ENCODE peak calls at places on chromosomes 3 and 15, in seven cellular contexts. One of them, this sample, is unnamed.

GRCh38 chr3:144221771-144222170 is 250.1 kb downstream of the DIPK2A start:
- DNase-seq in left ventricle myocardium inferior: no peak
- DNase-seq in brain microvascular endothelial cell: no peak
- DNase-seq in left lung: no peak
- DNase-seq in PC-9: no peak
- DNase-seq in stomach: no peak
- DNase-seq in Peyer's patch: no peak
- DNase-seq in this sample: no peak

GRCh38 chr15:25684521-25685215 is 178.5 kb downstream of the ATP10A start:
- DNase-seq in brain microvascular endothelial cell: peak
- DNase-seq in stomach: no peak
- DNase-seq in left ventricle myocardium inferior: no peak
- DNase-seq in left lung: peak
- DNase-seq in Peyer's patch: peak
- DNase-seq in PC-9: no peak
- DNase-seq in this sample: peak

GRCh38 chr3:25508901-25509300 is 80.8 kb downstream of the RARB start:
- DNase-seq in left lung: no peak
- DNase-seq in left ventricle myocardium inferior: no peak
- DNase-seq in brain microvascular endothelial cell: peak
- DNase-seq in PC-9: no peak
- DNase-seq in stomach: no peak
- DNase-seq in Peyer's patch: no peak
- DNase-seq in this sample: peak

GRCh38 chr15:75672646-75673425 is 25.1 kb downstream of the SNX33 start:
- DNase-seq in PC-9: peak
- DNase-seq in left lung: no peak
- DNase-seq in brain microvascular endothelial cell: peak
- DNase-seq in left ventricle myocardium inferior: peak
- DNase-seq in Peyer's patch: no peak
- DNase-seq in stomach: peak
- DNase-seq in this sample: peak

GRCh38 chr15:84625125-84625524 is 24.3 kb downstream of the ZSCAN2 start:
- DNase-seq in brain microvascular endothelial cell: no peak
- DNase-seq in left lung: no peak
- DNase-seq in left ventricle myocardium inferior: no peak
- DNase-seq in PC-9: no peak
- DNase-seq in stomach: no peak
- DNase-seq in Peyer's patch: no peak
- DNase-seq in this sample: no peak

GRCh38 chr15:101201411-101202174 is 50.3 kb downstream of the CHSY1 start:
- DNase-seq in brain microvascular endothelial cell: peak
- DNase-seq in left ventricle myocardium inferior: peak
- DNase-seq in stomach: peak
- DNase-seq in left lung: peak
- DNase-seq in Peyer's patch: peak
- DNase-seq in PC-9: peak
- DNase-seq in this sample: peak

GRCh38 chr3:40211579-40211978 is 97.9 kb upstream of the EIF1B start:
- DNase-seq in left lung: no peak
- DNase-seq in Peyer's patch: no peak
- DNase-seq in left ventricle myocardium inferior: no peak
- DNase-seq in PC-9: peak
- DNase-seq in brain microvascular endothelial cell: peak
- DNase-seq in stomach: no peak
- DNase-seq in this sample: peak

GRCh38 chr3:79598594-79598993 is 169.2 kb downstream of the ROBO1 start:
- DNase-seq in Peyer's patch: no peak
- DNase-seq in left ventricle myocardium inferior: no peak
- DNase-seq in PC-9: no peak
- DNase-seq in left lung: no peak
- DNase-seq in stomach: no peak
- DNase-seq in brain microvascular endothelial cell: peak
- DNase-seq in this sample: no peak

GRCh38 chr3:38987456-38987855 is 64.3 kb downstream of the SCN11A start:
- DNase-seq in brain microvascular endothelial cell: no peak
- DNase-seq in PC-9: no peak
- DNase-seq in Peyer's patch: no peak
- DNase-seq in left ventricle myocardium inferior: no peak
- DNase-seq in stomach: no peak
- DNase-seq in left lung: no peak
- DNase-seq in this sample: no peak

GRCh38 chr15:41809121-41809520 is 18.8 kb upstream of the JMJD7 start:
- DNase-seq in stomach: no peak
- DNase-seq in PC-9: no peak
- DNase-seq in left lung: no peak
- DNase-seq in brain microvascular endothelial cell: no peak
- DNase-seq in Peyer's patch: no peak
- DNase-seq in left ventricle myocardium inferior: no peak
- DNase-seq in this sample: no peak

GRCh38 chr3:195828762-195829161 is 17.0 kb upstream of the MUC4 start:
- DNase-seq in left lung: no peak
- DNase-seq in left ventricle myocardium inferior: no peak
- DNase-seq in Peyer's patch: no peak
- DNase-seq in PC-9: no peak
- DNase-seq in stomach: no peak
- DNase-seq in brain microvascular endothelial cell: no peak
- DNase-seq in this sample: no peak

GRCh38 chr3:9615003-9615628 is 34.2 kb upstream of the MTMR14 start:
- DNase-seq in left ventricle myocardium inferior: no peak
- DNase-seq in PC-9: no peak
- DNase-seq in Peyer's patch: no peak
- DNase-seq in left lung: no peak
- DNase-seq in brain microvascular endothelial cell: no peak
- DNase-seq in stomach: peak
- DNase-seq in this sample: no peak

GRCh38 chr3:85539232-85539631 is 580.4 kb downstream of the CADM2 start:
- DNase-seq in left ventricle myocardium inferior: no peak
- DNase-seq in brain microvascular endothelial cell: no peak
- DNase-seq in Peyer's patch: no peak
- DNase-seq in PC-9: no peak
- DNase-seq in stomach: no peak
- DNase-seq in left lung: no peak
- DNase-seq in this sample: no peak

GRCh38 chr15:71133734-71134464 is 18.6 kb downstream of the THSD4 start:
- DNase-seq in PC-9: no peak
- DNase-seq in left lung: no peak
- DNase-seq in stomach: no peak
- DNase-seq in Peyer's patch: no peak
- DNase-seq in brain microvascular endothelial cell: no peak
- DNase-seq in left ventricle myocardium inferior: peak
- DNase-seq in this sample: no peak

GRCh38 chr3:22862111-22862510 is 341.0 kb upstream of the UBE2E2 start:
- DNase-seq in stomach: no peak
- DNase-seq in left lung: no peak
- DNase-seq in Peyer's patch: no peak
- DNase-seq in PC-9: no peak
- DNase-seq in left ventricle myocardium inferior: no peak
- DNase-seq in brain microvascular endothelial cell: no peak
- DNase-seq in this sample: no peak

GRCh38 chr3:33426068-33426467 is 14.1 kb downstream of the UBP1 start:
- DNase-seq in Peyer's patch: no peak
- DNase-seq in left ventricle myocardium inferior: no peak
- DNase-seq in left lung: no peak
- DNase-seq in stomach: no peak
- DNase-seq in brain microvascular endothelial cell: no peak
- DNase-seq in PC-9: no peak
- DNase-seq in this sample: no peak

GRCh38 chr3:169137943-169138342 is 525.6 kb downstream of the MECOM start:
- DNase-seq in left ventricle myocardium inferior: no peak
- DNase-seq in stomach: no peak
- DNase-seq in brain microvascular endothelial cell: no peak
- DNase-seq in PC-9: no peak
- DNase-seq in left lung: no peak
- DNase-seq in Peyer's patch: no peak
- DNase-seq in this sample: peak

GRCh38 chr15:70195808-70196304 is 98.1 kb upstream of the TLE3 start:
- DNase-seq in PC-9: peak
- DNase-seq in left ventricle myocardium inferior: peak
- DNase-seq in Peyer's patch: peak
- DNase-seq in brain microvascular endothelial cell: peak
- DNase-seq in left lung: peak
- DNase-seq in stomach: peak
- DNase-seq in this sample: peak

GRCh38 chr15:85667491-85668424 is 127.0 kb downstream of the KLHL25 start:
- DNase-seq in left lung: no peak
- DNase-seq in left ventricle myocardium inferior: no peak
- DNase-seq in brain microvascular endothelial cell: peak
- DNase-seq in stomach: no peak
- DNase-seq in PC-9: peak
- DNase-seq in Peyer's patch: no peak
- DNase-seq in this sample: peak

GRCh38 chr15:42138411-42138810 is 18.0 kb downstream of the PLA2G4F start:
- DNase-seq in Peyer's patch: peak
- DNase-seq in brain microvascular endothelial cell: no peak
- DNase-seq in left ventricle myocardium inferior: no peak
- DNase-seq in stomach: peak
- DNase-seq in PC-9: no peak
- DNase-seq in left lung: no peak
- DNase-seq in this sample: no peak

GRCh38 chr3:180690061-180690460 is 10.8 kb upstream of the CCDC39 start:
- DNase-seq in PC-9: no peak
- DNase-seq in left lung: no peak
- DNase-seq in Peyer's patch: no peak
- DNase-seq in brain microvascular endothelial cell: no peak
- DNase-seq in stomach: no peak
- DNase-seq in left ventricle myocardium inferior: no peak
- DNase-seq in this sample: no peak

GRCh38 chr3:39644176-39644575 is 165.2 kb upstream of the MYRIP start:
- DNase-seq in stomach: no peak
- DNase-seq in left lung: no peak
- DNase-seq in left ventricle myocardium inferior: no peak
- DNase-seq in brain microvascular endothelial cell: peak
- DNase-seq in Peyer's patch: no peak
- DNase-seq in PC-9: no peak
- DNase-seq in this sample: peak

GRCh38 chr3:46359748-46360509 is 6.0 kb downstream of the CCR2 start:
- DNase-seq in stomach: no peak
- DNase-seq in left lung: no peak
- DNase-seq in left ventricle myocardium inferior: no peak
- DNase-seq in Peyer's patch: no peak
- DNase-seq in PC-9: no peak
- DNase-seq in brain microvascular endothelial cell: no peak
- DNase-seq in this sample: peak

GRCh38 chr3:184361932-184362667 is 590 bp downstream of the POLR2H start:
- DNase-seq in brain microvascular endothelial cell: peak
- DNase-seq in left lung: peak
- DNase-seq in stomach: peak
- DNase-seq in Peyer's patch: peak
- DNase-seq in PC-9: peak
- DNase-seq in left ventricle myocardium inferior: peak
- DNase-seq in this sample: peak

GRCh38 chr3:66267031-66267430 is 46.2 kb downstream of the SLC25A26 start:
- DNase-seq in PC-9: no peak
- DNase-seq in stomach: no peak
- DNase-seq in left ventricle myocardium inferior: no peak
- DNase-seq in left lung: no peak
- DNase-seq in brain microvascular endothelial cell: no peak
- DNase-seq in Peyer's patch: no peak
- DNase-seq in this sample: no peak

GRCh38 chr3:111864821-111865656 is 6.0 kb downstream of the PHLDB2 start:
- DNase-seq in PC-9: peak
- DNase-seq in left ventricle myocardium inferior: no peak
- DNase-seq in brain microvascular endothelial cell: peak
- DNase-seq in Peyer's patch: no peak
- DNase-seq in stomach: no peak
- DNase-seq in left lung: no peak
- DNase-seq in this sample: peak
- TF ChIP-seq CTCF in PC-9: peak
- TF ChIP-seq CTCF in left ventricle myocardium inferior: peak
- TF ChIP-seq CTCF in brain microvascular endothelial cell: peak
- TF ChIP-seq CTCF in Peyer's patch: no peak
- TF ChIP-seq CTCF in stomach: no peak
- TF ChIP-seq CTCF in left lung: no peak
- TF ChIP-seq CTCF in this sample: peak

GRCh38 chr3:152426393-152426792 is 157.7 kb downstream of the MBNL1 start:
- DNase-seq in PC-9: no peak
- DNase-seq in stomach: no peak
- DNase-seq in Peyer's patch: no peak
- DNase-seq in left ventricle myocardium inferior: no peak
- DNase-seq in brain microvascular endothelial cell: no peak
- DNase-seq in left lung: no peak
- DNase-seq in this sample: no peak

GRCh38 chr3:152428577-152428976 is 159.8 kb downstream of the MBNL1 start:
- DNase-seq in PC-9: no peak
- DNase-seq in left lung: no peak
- DNase-seq in brain microvascular endothelial cell: no peak
- DNase-seq in Peyer's patch: no peak
- DNase-seq in left ventricle myocardium inferior: no peak
- DNase-seq in stomach: no peak
- DNase-seq in this sample: no peak

GRCh38 chr3:152434142-152434541 is 165.4 kb downstream of the MBNL1 start:
- DNase-seq in brain microvascular endothelial cell: no peak
- DNase-seq in left lung: no peak
- DNase-seq in PC-9: no peak
- DNase-seq in left ventricle myocardium inferior: no peak
- DNase-seq in stomach: no peak
- DNase-seq in Peyer's patch: no peak
- DNase-seq in this sample: no peak

GRCh38 chr3:152430223-152431002 is 161.7 kb downstream of the MBNL1 start:
- DNase-seq in left lung: no peak
- DNase-seq in stomach: no peak
- DNase-seq in left ventricle myocardium inferior: peak
- DNase-seq in Peyer's patch: no peak
- DNase-seq in brain microvascular endothelial cell: no peak
- DNase-seq in PC-9: no peak
- DNase-seq in this sample: no peak
- H3K4me3 ChIP-seq in left lung: no peak
- H3K4me3 ChIP-seq in stomach: no peak
- H3K4me3 ChIP-seq in left ventricle myocardium inferior: no peak
- H3K4me3 ChIP-seq in Peyer's patch: no peak
- H3K4me3 ChIP-seq in brain microvascular endothelial cell: no peak
- H3K4me3 ChIP-seq in PC-9: no peak
- H3K4me3 ChIP-seq in this sample: no peak

GRCh38 chr3:134453631-134454030 is 32.2 kb downstream of the ANAPC13 start:
- DNase-seq in left ventricle myocardium inferior: no peak
- DNase-seq in Peyer's patch: no peak
- DNase-seq in PC-9: no peak
- DNase-seq in left lung: no peak
- DNase-seq in brain microvascular endothelial cell: no peak
- DNase-seq in stomach: no peak
- DNase-seq in this sample: no peak
- TF ChIP-seq CTCF in left ventricle myocardium inferior: peak
- TF ChIP-seq CTCF in Peyer's patch: no peak
- TF ChIP-seq CTCF in PC-9: no peak
- TF ChIP-seq CTCF in left lung: no peak
- TF ChIP-seq CTCF in brain microvascular endothelial cell: peak
- TF ChIP-seq CTCF in stomach: no peak
- TF ChIP-seq CTCF in this sample: no peak

GRCh38 chr15:65354835-65355172 is 23.0 kb downstream of the IGDCC3 start:
- DNase-seq in Peyer's patch: no peak
- DNase-seq in PC-9: no peak
- DNase-seq in brain microvascular endothelial cell: no peak
- DNase-seq in left ventricle myocardium inferior: no peak
- DNase-seq in left lung: no peak
- DNase-seq in stomach: no peak
- DNase-seq in this sample: no peak
- H3K4me3 ChIP-seq in Peyer's patch: peak
- H3K4me3 ChIP-seq in PC-9: no peak
- H3K4me3 ChIP-seq in brain microvascular endothelial cell: no peak
- H3K4me3 ChIP-seq in left ventricle myocardium inferior: peak
- H3K4me3 ChIP-seq in left lung: no peak
- H3K4me3 ChIP-seq in stomach: peak
- H3K4me3 ChIP-seq in this sample: no peak

GRCh38 chr15:73284073-73284472 is 84.7 kb downstream of the HCN4 start:
- DNase-seq in stomach: no peak
- DNase-seq in PC-9: no peak
- DNase-seq in left ventricle myocardium inferior: no peak
- DNase-seq in left lung: no peak
- DNase-seq in brain microvascular endothelial cell: no peak
- DNase-seq in Peyer's patch: no peak
- DNase-seq in this sample: peak
- TF ChIP-seq CTCF in stomach: no peak
- TF ChIP-seq CTCF in PC-9: peak
- TF ChIP-seq CTCF in left ventricle myocardium inferior: no peak
- TF ChIP-seq CTCF in left lung: no peak
- TF ChIP-seq CTCF in brain microvascular endothelial cell: peak
- TF ChIP-seq CTCF in Peyer's patch: no peak
- TF ChIP-seq CTCF in this sample: peak

This sample was measured in foreskin fibroblast.